ENCODE peak calls at places on chromosomes 13 and 19, in eight cellular contexts. One of them, this sample, is unnamed.

GRCh38 chr13:113115363-113116205 is 7.0 kb upstream of the F10 start:
- DNase-seq in CD8-positive, alpha-beta T cell: no peak
- DNase-seq in neuronal stem cell: no peak
- DNase-seq in CD8-positive, alpha-beta memory T cell: no peak
- DNase-seq in A673: no peak
- DNase-seq in ovary: no peak
- DNase-seq in naive thymus-derived CD4-positive, alpha-beta T cell: no peak
- DNase-seq in tibial nerve: no peak
- DNase-seq in this sample: no peak

GRCh38 chr13:93496985-93497673 is 270.5 kb downstream of the GPC6 start:
- DNase-seq in CD8-positive, alpha-beta T cell: no peak
- DNase-seq in neuronal stem cell: no peak
- DNase-seq in CD8-positive, alpha-beta memory T cell: no peak
- DNase-seq in A673: peak
- DNase-seq in ovary: no peak
- DNase-seq in naive thymus-derived CD4-positive, alpha-beta T cell: no peak
- DNase-seq in tibial nerve: no peak
- DNase-seq in this sample: no peak

GRCh38 chr13:83211301-83211700 is 671.0 kb downstream of the SLITRK1 start:
- DNase-seq in CD8-positive, alpha-beta T cell: no peak
- DNase-seq in neuronal stem cell: no peak
- DNase-seq in CD8-positive, alpha-beta memory T cell: no peak
- DNase-seq in A673: no peak
- DNase-seq in ovary: no peak
- DNase-seq in naive thymus-derived CD4-positive, alpha-beta T cell: no peak
- DNase-seq in tibial nerve: no peak
- DNase-seq in this sample: no peak

GRCh38 chr19:12696366-12697335 is at the start of gene FBXW9:
- DNase-seq in CD8-positive, alpha-beta T cell: peak
- DNase-seq in neuronal stem cell: peak
- DNase-seq in CD8-positive, alpha-beta memory T cell: peak
- DNase-seq in A673: peak
- DNase-seq in ovary: peak
- DNase-seq in naive thymus-derived CD4-positive, alpha-beta T cell: peak
- DNase-seq in tibial nerve: peak
- DNase-seq in this sample: peak

GRCh38 chr19:48724796-48725753 is 5.5 kb upstream of the MAMSTR start:
- DNase-seq in CD8-positive, alpha-beta T cell: no peak
- DNase-seq in neuronal stem cell: no peak
- DNase-seq in CD8-positive, alpha-beta memory T cell: peak
- DNase-seq in A673: peak
- DNase-seq in ovary: peak
- DNase-seq in naive thymus-derived CD4-positive, alpha-beta T cell: no peak
- DNase-seq in tibial nerve: no peak
- DNase-seq in this sample: no peak

GRCh38 chr19:58575183-58576041 is 2.3 kb upstream of the MZF1 start:
- DNase-seq in CD8-positive, alpha-beta T cell: peak
- DNase-seq in neuronal stem cell: peak
- DNase-seq in CD8-positive, alpha-beta memory T cell: peak
- DNase-seq in A673: peak
- DNase-seq in ovary: peak
- DNase-seq in naive thymus-derived CD4-positive, alpha-beta T cell: peak
- DNase-seq in tibial nerve: peak
- DNase-seq in this sample: peak

GRCh38 chr13:91135949-91136348 is 211.5 kb upstream of the MIR17HG start:
- DNase-seq in CD8-positive, alpha-beta T cell: no peak
- DNase-seq in neuronal stem cell: no peak
- DNase-seq in CD8-positive, alpha-beta memory T cell: no peak
- DNase-seq in A673: peak
- DNase-seq in ovary: no peak
- DNase-seq in naive thymus-derived CD4-positive, alpha-beta T cell: no peak
- DNase-seq in tibial nerve: no peak
- DNase-seq in this sample: no peak

GRCh38 chr13:44974056-44974798 is 15.0 kb downstream of the NUFIP1 start:
- DNase-seq in CD8-positive, alpha-beta T cell: no peak
- DNase-seq in neuronal stem cell: no peak
- DNase-seq in CD8-positive, alpha-beta memory T cell: no peak
- DNase-seq in A673: no peak
- DNase-seq in ovary: no peak
- DNase-seq in naive thymus-derived CD4-positive, alpha-beta T cell: no peak
- DNase-seq in tibial nerve: no peak
- DNase-seq in this sample: no peak

GRCh38 chr13:64239372-64239771 is 2823.7 kb upstream of the PCDH20 start:
- DNase-seq in CD8-positive, alpha-beta T cell: no peak
- DNase-seq in neuronal stem cell: no peak
- DNase-seq in CD8-positive, alpha-beta memory T cell: no peak
- DNase-seq in A673: peak
- DNase-seq in ovary: no peak
- DNase-seq in naive thymus-derived CD4-positive, alpha-beta T cell: no peak
- DNase-seq in tibial nerve: no peak
- DNase-seq in this sample: no peak

GRCh38 chr19:1053176-1054101 is 13.5 kb upstream of the ARHGAP45 start:
- DNase-seq in CD8-positive, alpha-beta T cell: no peak
- DNase-seq in neuronal stem cell: no peak
- DNase-seq in CD8-positive, alpha-beta memory T cell: no peak
- DNase-seq in A673: no peak
- DNase-seq in ovary: no peak
- DNase-seq in naive thymus-derived CD4-positive, alpha-beta T cell: no peak
- DNase-seq in tibial nerve: no peak
- DNase-seq in this sample: no peak

GRCh38 chr19:48881741-48882657 is 9.8 kb downstream of the PPP1R15A start:
- DNase-seq in CD8-positive, alpha-beta T cell: no peak
- DNase-seq in neuronal stem cell: no peak
- DNase-seq in CD8-positive, alpha-beta memory T cell: peak
- DNase-seq in A673: no peak
- DNase-seq in ovary: no peak
- DNase-seq in naive thymus-derived CD4-positive, alpha-beta T cell: no peak
- DNase-seq in tibial nerve: no peak
- DNase-seq in this sample: no peak

GRCh38 chr13:21529102-21529893 is 70.2 kb upstream of the ZDHHC20 start:
- DNase-seq in CD8-positive, alpha-beta T cell: no peak
- DNase-seq in neuronal stem cell: no peak
- DNase-seq in CD8-positive, alpha-beta memory T cell: no peak
- DNase-seq in A673: no peak
- DNase-seq in ovary: no peak
- DNase-seq in naive thymus-derived CD4-positive, alpha-beta T cell: no peak
- DNase-seq in tibial nerve: no peak
- DNase-seq in this sample: no peak

GRCh38 chr19:6710273-6711077 is 10.0 kb downstream of the C3 start:
- DNase-seq in CD8-positive, alpha-beta T cell: no peak
- DNase-seq in neuronal stem cell: no peak
- DNase-seq in CD8-positive, alpha-beta memory T cell: no peak
- DNase-seq in A673: no peak
- DNase-seq in ovary: peak
- DNase-seq in naive thymus-derived CD4-positive, alpha-beta T cell: no peak
- DNase-seq in tibial nerve: no peak
- DNase-seq in this sample: no peak

GRCh38 chr13:110677731-110678545 is 28.0 kb downstream of the CARS2 start:
- DNase-seq in CD8-positive, alpha-beta T cell: no peak
- DNase-seq in neuronal stem cell: no peak
- DNase-seq in CD8-positive, alpha-beta memory T cell: no peak
- DNase-seq in A673: no peak
- DNase-seq in ovary: no peak
- DNase-seq in naive thymus-derived CD4-positive, alpha-beta T cell: no peak
- DNase-seq in tibial nerve: no peak
- DNase-seq in this sample: no peak

GRCh38 chr13:44573790-44574465 is 2.2 kb downstream of the TSC22D1 start:
- DNase-seq in CD8-positive, alpha-beta T cell: no peak
- DNase-seq in neuronal stem cell: no peak
- DNase-seq in CD8-positive, alpha-beta memory T cell: no peak
- DNase-seq in A673: peak
- DNase-seq in ovary: no peak
- DNase-seq in naive thymus-derived CD4-positive, alpha-beta T cell: no peak
- DNase-seq in tibial nerve: no peak
- DNase-seq in this sample: no peak

GRCh38 chr13:44854264-44855060 is 134.8 kb downstream of the NUFIP1 start:
- DNase-seq in CD8-positive, alpha-beta T cell: no peak
- DNase-seq in neuronal stem cell: no peak
- DNase-seq in CD8-positive, alpha-beta memory T cell: no peak
- DNase-seq in A673: no peak
- DNase-seq in ovary: no peak
- DNase-seq in naive thymus-derived CD4-positive, alpha-beta T cell: no peak
- DNase-seq in tibial nerve: no peak
- DNase-seq in this sample: peak

DNA sequence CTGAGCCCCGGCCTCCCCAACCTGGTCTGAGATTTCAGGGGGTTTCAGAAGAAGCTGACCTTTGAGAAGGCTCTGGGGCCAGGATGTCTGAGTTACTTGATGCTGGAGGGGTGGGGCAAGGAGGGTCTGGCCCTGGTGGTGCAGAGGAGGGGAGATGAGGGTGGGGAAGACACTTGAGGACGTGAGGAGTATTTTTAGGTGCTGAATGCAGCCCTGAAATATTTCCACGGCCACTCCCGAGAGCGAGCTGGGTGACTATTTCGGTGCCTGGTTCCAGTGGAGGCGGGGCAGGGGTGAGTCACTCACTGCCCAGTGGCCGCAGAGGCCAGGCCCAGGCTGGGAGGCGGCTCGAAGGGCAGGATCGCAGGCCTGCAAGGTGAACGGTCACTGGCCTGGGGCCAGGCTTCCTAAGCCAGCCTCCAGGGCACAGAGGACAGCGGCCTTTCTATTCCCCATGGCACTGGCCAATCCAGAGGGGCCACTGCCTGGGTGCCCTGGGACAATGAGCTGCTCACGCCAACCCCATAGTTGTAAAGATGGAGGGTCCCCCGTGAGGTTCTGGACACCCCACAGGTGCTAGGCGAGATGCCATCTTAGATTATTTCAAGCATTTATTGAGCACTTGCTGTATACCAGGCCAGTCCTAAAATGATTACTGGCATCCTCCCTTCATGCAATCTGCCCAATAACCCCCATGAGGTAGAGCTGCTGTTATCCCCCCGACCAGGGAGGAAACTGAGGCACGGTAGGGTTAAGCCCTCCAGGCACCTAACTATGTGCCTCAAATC is 19.7 kb upstream of the JUND start:
- DNase-seq in CD8-positive, alpha-beta T cell: no peak
- DNase-seq in neuronal stem cell: no peak
- DNase-seq in CD8-positive, alpha-beta memory T cell: no peak
- DNase-seq in A673: no peak
- DNase-seq in ovary: peak
- DNase-seq in naive thymus-derived CD4-positive, alpha-beta T cell: no peak
- DNase-seq in tibial nerve: peak
- DNase-seq in this sample: peak
- H3K27ac ChIP-seq in CD8-positive, alpha-beta T cell: peak
- H3K27ac ChIP-seq in neuronal stem cell: no peak
- H3K27ac ChIP-seq in CD8-positive, alpha-beta memory T cell: peak
- H3K27ac ChIP-seq in A673: no peak
- H3K27ac ChIP-seq in ovary: peak
- H3K27ac ChIP-seq in naive thymus-derived CD4-positive, alpha-beta T cell: peak
- H3K27ac ChIP-seq in tibial nerve: peak
- H3K27ac ChIP-seq in this sample: peak

DNA sequence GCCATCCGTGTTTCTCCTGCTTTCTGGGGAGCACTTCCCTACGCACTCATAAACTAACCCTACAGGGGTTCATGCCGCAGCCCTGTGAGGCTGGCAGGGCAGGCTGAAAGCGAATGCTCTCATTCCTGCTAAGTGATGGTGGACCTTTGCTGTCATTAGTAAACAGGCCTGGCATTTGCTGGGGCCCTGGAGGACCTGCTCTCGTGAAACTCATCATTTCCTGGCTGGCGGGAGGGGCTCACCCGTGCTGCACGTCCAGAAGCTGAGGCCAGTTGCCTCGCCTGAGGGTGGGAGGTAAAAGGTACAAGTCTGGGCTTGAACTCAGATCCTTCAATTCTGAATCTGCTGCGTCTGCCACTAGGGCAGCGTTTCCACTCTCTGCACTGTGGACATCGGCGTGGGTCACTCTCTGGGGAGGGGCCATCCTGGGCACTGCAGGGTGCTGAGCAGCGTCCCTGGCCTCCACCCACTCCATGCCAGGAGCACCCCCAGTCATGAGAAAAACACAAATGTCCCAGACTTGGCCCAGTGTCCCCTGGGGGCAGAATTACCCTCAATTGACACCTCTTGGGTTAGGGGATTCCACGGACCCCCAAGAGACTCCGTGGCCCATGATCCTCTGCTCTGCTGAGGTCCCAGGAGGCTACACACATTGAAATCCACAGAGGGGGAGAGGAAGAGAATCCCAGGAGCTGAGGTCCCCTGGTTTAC is 7.0 kb downstream of the MOB3A start:
- DNase-seq in CD8-positive, alpha-beta T cell: no peak
- DNase-seq in neuronal stem cell: no peak
- DNase-seq in CD8-positive, alpha-beta memory T cell: no peak
- DNase-seq in A673: no peak
- DNase-seq in ovary: no peak
- DNase-seq in naive thymus-derived CD4-positive, alpha-beta T cell: no peak
- DNase-seq in tibial nerve: no peak
- DNase-seq in this sample: no peak
- H3K4me3 ChIP-seq in CD8-positive, alpha-beta T cell: no peak
- H3K4me3 ChIP-seq in neuronal stem cell: no peak
- H3K4me3 ChIP-seq in CD8-positive, alpha-beta memory T cell: no peak
- H3K4me3 ChIP-seq in A673: no peak
- H3K4me3 ChIP-seq in ovary: no peak
- H3K4me3 ChIP-seq in naive thymus-derived CD4-positive, alpha-beta T cell: no peak
- H3K4me3 ChIP-seq in tibial nerve: no peak
- H3K4me3 ChIP-seq in this sample: no peak

GRCh38 chr19:15381864-15382263 is 2.3 kb upstream of the AKAP8 start:
- DNase-seq in CD8-positive, alpha-beta T cell: no peak
- DNase-seq in neuronal stem cell: no peak
- DNase-seq in CD8-positive, alpha-beta memory T cell: no peak
- DNase-seq in A673: no peak
- DNase-seq in ovary: no peak
- DNase-seq in naive thymus-derived CD4-positive, alpha-beta T cell: no peak
- DNase-seq in tibial nerve: no peak
- DNase-seq in this sample: no peak
- H3K27ac ChIP-seq in CD8-positive, alpha-beta T cell: no peak
- H3K27ac ChIP-seq in neuronal stem cell: no peak
- H3K27ac ChIP-seq in CD8-positive, alpha-beta memory T cell: no peak
- H3K27ac ChIP-seq in A673: peak
- H3K27ac ChIP-seq in ovary: no peak
- H3K27ac ChIP-seq in naive thymus-derived CD4-positive, alpha-beta T cell: no peak
- H3K27ac ChIP-seq in tibial nerve: no peak
- H3K27ac ChIP-seq in this sample: no peak

GRCh38 chr19:7869910-7870511 is 4.2 kb downstream of the PRR36 start:
- DNase-seq in CD8-positive, alpha-beta T cell: no peak
- DNase-seq in neuronal stem cell: peak
- DNase-seq in CD8-positive, alpha-beta memory T cell: peak
- DNase-seq in A673: peak
- DNase-seq in ovary: peak
- DNase-seq in naive thymus-derived CD4-positive, alpha-beta T cell: no peak
- DNase-seq in tibial nerve: no peak
- DNase-seq in this sample: no peak

GRCh38 chr19:7872306-7873204 is 1.6 kb downstream of the PRR36 start:
- DNase-seq in CD8-positive, alpha-beta T cell: no peak
- DNase-seq in neuronal stem cell: no peak
- DNase-seq in CD8-positive, alpha-beta memory T cell: no peak
- DNase-seq in A673: no peak
- DNase-seq in ovary: no peak
- DNase-seq in naive thymus-derived CD4-positive, alpha-beta T cell: no peak
- DNase-seq in tibial nerve: no peak
- DNase-seq in this sample: no peak

GRCh38 chr19:7870571-7871279 is 3.5 kb downstream of the PRR36 start:
- DNase-seq in CD8-positive, alpha-beta T cell: no peak
- DNase-seq in neuronal stem cell: peak
- DNase-seq in CD8-positive, alpha-beta memory T cell: peak
- DNase-seq in A673: peak
- DNase-seq in ovary: peak
- DNase-seq in naive thymus-derived CD4-positive, alpha-beta T cell: peak
- DNase-seq in tibial nerve: no peak
- DNase-seq in this sample: peak

GRCh38 chr19:7871280-7871529 is 3.0 kb downstream of the PRR36 start:
- DNase-seq in CD8-positive, alpha-beta T cell: no peak
- DNase-seq in neuronal stem cell: no peak
- DNase-seq in CD8-positive, alpha-beta memory T cell: no peak
- DNase-seq in A673: no peak
- DNase-seq in ovary: no peak
- DNase-seq in naive thymus-derived CD4-positive, alpha-beta T cell: no peak
- DNase-seq in tibial nerve: no peak
- DNase-seq in this sample: no peak

GRCh38 chr19:7871530-7872305 is 2.5 kb downstream of the PRR36 start:
- DNase-seq in CD8-positive, alpha-beta T cell: peak
- DNase-seq in neuronal stem cell: peak
- DNase-seq in CD8-positive, alpha-beta memory T cell: peak
- DNase-seq in A673: peak
- DNase-seq in ovary: peak
- DNase-seq in naive thymus-derived CD4-positive, alpha-beta T cell: peak
- DNase-seq in tibial nerve: peak
- DNase-seq in this sample: peak
- H3K4me3 ChIP-seq in CD8-positive, alpha-beta T cell: peak
- H3K4me3 ChIP-seq in neuronal stem cell: peak
- H3K4me3 ChIP-seq in CD8-positive, alpha-beta memory T cell: peak
- H3K4me3 ChIP-seq in A673: peak
- H3K4me3 ChIP-seq in ovary: peak
- H3K4me3 ChIP-seq in naive thymus-derived CD4-positive, alpha-beta T cell: peak
- H3K4me3 ChIP-seq in tibial nerve: no peak
- H3K4me3 ChIP-seq in this sample: peak

This sample was measured in heart right ventricle.